ENCODE peak calls at places on chromosomes 11 and 22, in four cellular contexts. T, B, J and E are unnamed samples.

GRCh38 chr11:12599408-12600143 is 74.6 kb upstream of the TEAD1 start:
- DNase-seq in B (no peak), T (peak), J (peak), E (peak)

GRCh38 chr22:45908961-45909360 is 68.0 kb downstream of the WNT7B start:
- DNase-seq in J (no peak), T (no peak), B (no peak), E (no peak)

GRCh38 chr11:76810151-76810853 is 27.1 kb downstream of the TSKU start:
- DNase-seq in T (no peak), J (peak), B (no peak), E (peak)

GRCh38 chr11:123942413-123942812 is 1.2 kb downstream of the OR6T1 start:
- DNase-seq in J (no peak), T (no peak), B (no peak), E (no peak)

GRCh38 chr22:32444068-32444467 is 20.2 kb downstream of the BPIFC start:
- DNase-seq in T (no peak), B (no peak), J (peak), E (no peak)

GRCh38 chr11:44016129-44016528 is 31.7 kb upstream of the ACCSL start:
- DNase-seq in B (peak), J (no peak), T (peak), E (no peak)

GRCh38 chr11:71309181-71309580 is 56.8 kb upstream of the SHANK2 start:
- DNase-seq in J (peak), B (no peak), T (peak), E (no peak)

GRCh38 chr11:82978422-82979099 is 77.0 kb downstream of the DDIAS start:
- DNase-seq in T (no peak), B (peak), J (no peak), E (no peak)

GRCh38 chr11:2318123-2318522 is 16.3 kb downstream of the TSPAN32 start:
- DNase-seq in J (no peak), T (no peak), B (no peak), E (no peak)

GRCh38 chr11:65556470-65557279 is 1.5 kb downstream of the LTBP3 start:
- DNase-seq in B (no peak), T (no peak), J (peak), E (no peak)

GRCh38 chr11:94401773-94402265 is 600 bp upstream of the GPR83 start:
- DNase-seq in B (no peak), T (no peak), J (no peak), E (no peak)

GRCh38 chr11:70482529-70482917 is 84.2 kb downstream of the CTTN start:
- DNase-seq in J (no peak), T (no peak), B (no peak), E (no peak)

GRCh38 chr11:120354779-120355178 is 18.6 kb downstream of the ARHGEF12 start:
- DNase-seq in T (no peak), B (no peak), J (no peak), E (no peak)

GRCh38 chr11:48127521-48128183 is 89.0 kb upstream of the OR4B1 start:
- DNase-seq in T (no peak), B (no peak), J (no peak), E (no peak)

GRCh38 chr11:74754507-74755255 is 6.0 kb downstream of the RNF169 start:
- DNase-seq in J (no peak), T (no peak), B (peak), E (no peak)

GRCh38 chr11:8068605-8069221 is 12.3 kb upstream of the TUB start:
- DNase-seq in B (peak), T (no peak), J (no peak), E (no peak)

GRCh38 chr11:62573006-62573591 is 592 bp downstream of the EEF1G start:
- DNase-seq in B (no peak), J (no peak), T (no peak), E (no peak)

GRCh38 chr11:19342036-19342435 is 101.3 kb upstream of the E2F8 start:
- DNase-seq in J (peak), T (no peak), B (no peak), E (no peak)

GRCh38 chr11:61961570-61962212 is 5.7 kb downstream of the FTH1 start:
- DNase-seq in J (peak), B (peak), T (peak), E (no peak)

GRCh38 chr11:69397732-69398131 is 83.7 kb upstream of the LINC01488 start:
- DNase-seq in B (no peak), J (no peak), T (no peak), E (no peak)

GRCh38 chr11:61375709-61376108 is 13.5 kb downstream of the TMEM138 start:
- DNase-seq in J (no peak), T (no peak), B (no peak), E (no peak)

GRCh38 chr11:75565221-75565814 is 3.3 kb downstream of the SERPINH1 start:
- DNase-seq in T (no peak), B (peak), J (no peak), E (no peak)

GRCh38 chr11:9448576-9449352 is 12.0 kb upstream of the ZNF143 start:
- DNase-seq in B (no peak), J (no peak), T (no peak), E (no peak)

GRCh38 chr11:29310016-29310415 is 706.8 kb downstream of the KCNA4 start:
- DNase-seq in B (peak), J (no peak), T (no peak), E (no peak)

GRCh38 chr11:119779195-119780071 is 50.4 kb upstream of the NECTIN1 start:
- DNase-seq in J (no peak), B (no peak), T (no peak), E (no peak)

GRCh38 chr11:13073119-13073981 is 64.2 kb downstream of the RASSF10 start:
- DNase-seq in B (peak), J (no peak), T (no peak), E (no peak)

GRCh38 chr11:19800162-19800561 is 87.5 kb downstream of the NAV2 start:
- DNase-seq in T (no peak), B (no peak), J (no peak), E (no peak)

DNA sequence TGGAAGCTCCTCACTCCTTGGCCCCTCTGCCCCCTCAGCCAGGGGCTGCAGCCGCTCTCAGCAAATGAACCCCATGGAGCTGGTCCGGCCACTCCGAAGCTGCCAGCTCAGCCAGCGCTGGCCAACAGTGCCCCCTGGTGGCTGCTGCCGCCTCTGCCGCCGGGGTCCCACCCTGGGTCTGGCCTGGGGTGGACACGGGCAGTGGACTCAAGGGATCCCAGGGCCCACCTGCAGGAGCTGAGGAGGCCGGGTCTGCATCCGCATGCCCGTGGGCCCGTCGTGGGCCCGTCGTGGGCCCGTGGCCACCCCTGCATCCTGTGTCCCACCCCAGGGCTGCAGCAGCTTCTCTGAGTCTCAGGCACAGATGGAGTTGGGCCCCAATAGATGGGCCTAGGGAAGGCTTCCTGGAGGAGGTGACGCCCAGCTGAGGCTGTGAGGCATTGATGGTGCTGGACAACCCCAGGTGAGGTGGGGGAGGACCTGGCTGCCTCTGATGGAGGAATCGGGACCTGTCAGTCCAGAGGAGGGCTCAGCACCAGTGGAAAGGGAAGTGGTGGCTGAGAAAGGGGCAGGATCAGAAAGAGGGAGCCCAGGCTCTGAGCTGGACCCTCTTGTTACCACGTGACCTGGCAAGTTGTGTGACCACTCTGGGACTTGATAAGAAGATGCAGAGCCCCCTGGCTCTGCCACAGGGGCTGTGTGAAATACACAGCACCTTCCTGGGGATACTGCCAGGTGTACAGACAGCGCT is 522.3 kb downstream of the BRD1 start:
- DNase-seq in T (peak), B (no peak), J (peak), E (peak)
- TF ChIP-seq CTCF in T (peak), B (peak), J (peak), E (peak)

DNA sequence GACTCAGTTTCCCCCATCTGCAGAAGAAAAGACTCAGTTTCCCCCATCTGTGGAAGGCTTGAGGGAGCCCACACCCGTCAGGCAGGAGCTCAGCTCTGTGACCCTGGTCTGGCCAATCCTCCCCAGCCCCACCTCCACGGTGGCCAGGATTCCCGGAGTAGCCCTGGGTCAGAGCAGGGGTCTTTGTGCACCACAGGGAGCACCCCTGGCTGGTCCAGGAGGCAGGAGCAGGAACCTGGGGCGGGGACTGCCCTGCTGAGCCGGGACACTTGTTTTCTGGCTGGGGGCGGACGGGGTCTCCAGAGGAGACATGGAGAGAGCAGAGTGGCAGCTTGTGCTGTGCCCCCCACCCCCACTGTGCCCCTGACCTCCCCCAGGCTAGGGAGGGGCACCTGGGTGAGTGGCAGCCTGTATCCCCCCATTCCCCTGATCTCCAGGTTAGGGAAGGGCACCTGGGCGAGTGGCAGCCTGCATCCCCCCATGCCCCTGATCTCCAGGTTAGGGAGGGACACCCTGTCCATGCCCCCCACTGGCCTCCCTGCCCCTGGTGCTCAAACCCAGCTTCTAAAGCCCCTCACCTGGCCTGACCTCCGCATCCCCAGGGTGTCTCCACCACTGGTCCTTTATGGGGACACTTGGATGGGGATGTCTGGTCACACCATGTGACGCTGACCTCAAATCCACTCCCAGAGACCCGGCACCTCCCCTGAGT is 18.8 kb downstream of the IL17REL start:
- DNase-seq in J (no peak), T (peak), B (no peak), E (no peak)
- TF ChIP-seq CTCF in J (no peak), T (no peak), B (no peak), E (no peak)

DNA sequence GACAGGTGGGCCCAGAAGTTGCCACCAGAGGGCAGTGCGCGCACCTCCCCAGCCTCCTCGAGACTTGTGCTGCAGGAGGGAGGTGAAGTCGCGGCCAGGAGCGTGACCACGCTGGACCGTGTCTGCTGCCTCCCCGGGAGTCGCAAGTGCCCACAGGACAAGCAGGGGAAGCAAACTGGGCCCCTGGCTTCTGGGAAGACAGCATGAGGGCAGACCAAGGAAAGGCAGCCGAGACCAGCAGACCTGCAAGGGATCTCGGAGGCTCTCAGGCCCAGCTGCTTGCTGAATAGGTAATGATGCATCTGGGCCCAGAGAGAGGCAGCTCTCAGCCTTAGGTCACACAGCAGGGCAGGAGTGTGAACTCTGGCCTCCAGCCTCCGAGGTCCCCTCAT is 17.0 kb upstream of the IL2RB start:
- DNase-seq in B (peak), J (peak), T (peak), E (peak)
- TF ChIP-seq CTCF in B (peak), J (peak), T (peak), E (peak)

GRCh38 chr22:28835630-28836189 is 35.3 kb upstream of the XBP1 start:
- DNase-seq in B (no peak), T (no peak), J (no peak), E (no peak)

GRCh38 chr22:28837640-28838039 is 37.3 kb upstream of the XBP1 start:
- DNase-seq in J (no peak), B (no peak), T (no peak), E (no peak)

GRCh38 chr22:28838971-28839370 is 38.6 kb upstream of the XBP1 start:
- DNase-seq in T (no peak), J (no peak), B (no peak), E (no peak)

GRCh38 chr22:28843633-28844032 is 39.7 kb upstream of the ZNRF3 start:
- DNase-seq in T (no peak), B (no peak), J (no peak), E (no peak)

DNA sequence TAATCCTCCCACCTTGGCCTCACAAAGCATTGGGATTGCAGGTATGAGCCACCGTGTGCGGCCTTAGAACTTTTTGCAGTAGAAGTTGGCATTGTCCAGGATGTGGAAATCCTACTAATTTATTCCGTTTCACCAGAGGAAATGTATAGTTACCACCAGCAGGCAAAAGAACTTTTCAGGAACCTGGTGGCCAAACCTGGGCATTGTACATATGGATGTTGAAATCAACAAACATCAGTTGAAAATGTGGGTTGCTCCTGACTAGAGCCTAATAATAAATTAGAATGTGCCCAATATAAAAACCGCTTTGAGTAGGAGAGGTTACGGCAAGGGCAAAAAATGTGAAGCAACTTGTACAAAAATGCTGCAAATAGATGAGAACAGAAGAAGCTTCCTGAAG is 40.7 kb upstream of the XBP1 start:
- DNase-seq in B (no peak), T (no peak), J (no peak), E (no peak)
- TF ChIP-seq CTCF in B (no peak), T (no peak), J (no peak), E (no peak)

GRCh38 chr22:43172191-43172590 is 14.7 kb downstream of the TTLL12 start:
- DNase-seq in B (no peak), J (no peak), T (no peak), E (no peak)

GRCh38 chr22:43173976-43174720 is 12.8 kb downstream of the TTLL12 start:
- DNase-seq in J (no peak), T (no peak), B (no peak), E (no peak)

GRCh38 chr22:43174941-43175531 is 11.9 kb downstream of the TTLL12 start:
- DNase-seq in B (no peak), J (no peak), T (peak), E (no peak)

GRCh38 chr22:43171607-43172006 is 15.3 kb downstream of the TTLL12 start:
- DNase-seq in B (no peak), J (no peak), T (peak), E (no peak)

GRCh38 chr22:43173566-43173965 is 13.4 kb downstream of the TTLL12 start:
- DNase-seq in B (no peak), T (no peak), J (no peak), E (no peak)
- TF ChIP-seq CTCF in B (no peak), T (no peak), J (no peak), E (no peak)

GRCh38 chr22:37981282-37982011 is 2.9 kb downstream of the SOX10 start:
- DNase-seq in T (no peak), B (no peak), J (no peak), E (no peak)

GRCh38 chr22:37983860-37984791 is at the start of gene SOX10:
- DNase-seq in T (no peak), B (no peak), J (no peak), E (no peak)

GRCh38 chr22:37982151-37982838 is 2.1 kb downstream of the SOX10 start:
- DNase-seq in B (no peak), T (no peak), J (no peak), E (no peak)

GRCh38 chr22:37985050-37985585 is 763 bp upstream of the SOX10 start:
- DNase-seq in B (no peak), J (no peak), T (no peak), E (no peak)

GRCh38 chr22:37982938-37983859 is 1.2 kb downstream of the SOX10 start:
- DNase-seq in B (no peak), T (no peak), J (no peak), E (no peak)
- TF ChIP-seq CTCF in B (peak), T (no peak), J (peak), E (no peak)

DNA sequence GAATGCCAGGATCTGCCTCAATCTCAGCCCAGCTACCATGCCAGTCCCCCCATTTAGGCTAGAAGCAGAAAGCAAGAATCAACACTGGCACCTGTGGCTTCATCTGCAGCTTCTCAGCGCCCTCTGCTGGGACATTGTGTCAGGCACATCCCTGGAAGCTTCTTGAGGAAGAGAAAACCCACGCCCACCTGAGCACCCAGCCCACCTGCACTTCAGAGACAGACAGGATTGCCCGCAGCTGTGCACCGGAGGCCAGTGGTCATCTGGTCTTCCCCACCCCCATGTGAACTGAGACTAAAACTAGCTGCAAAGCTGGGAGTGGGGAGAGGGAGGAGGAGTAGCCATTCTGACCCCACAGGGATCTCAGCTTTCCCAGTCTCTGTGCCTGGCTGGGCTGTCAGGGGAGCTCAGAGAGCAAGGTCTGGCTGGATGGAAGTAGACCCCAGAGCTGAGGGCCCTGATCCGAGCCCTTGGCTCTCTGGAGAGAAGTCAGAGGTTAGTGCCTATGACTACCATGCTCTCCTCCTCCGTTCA is 66.8 kb downstream of the FEZ1 start:
- DNase-seq in T (peak), B (peak), J (peak), E (no peak)
- TF ChIP-seq CTCF in T (peak), B (peak), J (peak), E (no peak)